ENCODE peak calls at places on chromosomes 4 and X, in five cellular contexts. D is COR-L47, X is cerebellum, J is NCI-H1105 treated with DMSO at 0.1 percent for 48 hours, O is mesendoderm. V is an unnamed sample.

GRCh38 chr4:98502624-98503023 is 155.8 kb downstream of the TSPAN5 start:
- DNase-seq in D (no peak), O (no peak), J (no peak), X (no peak), V (no peak)

GRCh38 chr4:48331577-48332340 is 9.6 kb upstream of the SLAIN2 start:
- DNase-seq in J (no peak), X (no peak), O (no peak), D (no peak), V (peak)

GRCh38 chr4:36004231-36004851 is 240.0 kb downstream of the ARAP2 start:
- DNase-seq in J (no peak), D (no peak), X (no peak), O (no peak), V (no peak)

GRCh38 chr4:52959545-52959944 is 97.4 kb downstream of the RASL11B start:
- DNase-seq in D (no peak), X (no peak), J (no peak), O (no peak), V (no peak)

GRCh38 chrX:138929905-138930304 is 218.4 kb upstream of the FGF13 start:
- DNase-seq in X (no peak), O (no peak), J (no peak), D (no peak), V (no peak)

GRCh38 chr4:1057403-1057745 is 45.9 kb downstream of the FGFRL1 start:
- DNase-seq in D (no peak), X (no peak), O (no peak), J (no peak), V (no peak)

GRCh38 chr4:172726001-172726423 is 442.6 kb upstream of the GALNT7 start:
- DNase-seq in X (no peak), O (peak), D (peak), J (no peak), V (no peak)

GRCh38 chr4:26032142-26032541 is 118.1 kb downstream of the SMIM20 start:
- DNase-seq in D (no peak), X (no peak), O (no peak), J (no peak), V (no peak)

GRCh38 chrX:79181401-79181800 is 36.9 kb downstream of the GPR174 start:
- DNase-seq in X (no peak), O (no peak), D (no peak), J (no peak), V (no peak)

GRCh38 chr4:4425119-4425690 is 38.3 kb downstream of the NSG1 start:
- DNase-seq in J (no peak), X (no peak), O (no peak), D (no peak), V (peak)

GRCh38 chr4:125704726-125705125 is 390.0 kb downstream of the FAT4 start:
- DNase-seq in J (no peak), X (no peak), D (no peak), O (peak), V (no peak)

GRCh38 chr4:47068986-47069385 is 37.6 kb downstream of the GABRB1 start:
- DNase-seq in X (no peak), O (no peak), J (no peak), D (no peak), V (no peak)

GRCh38 chr4:152099061-152099425 is 338.2 kb upstream of the GATB start:
- DNase-seq in D (no peak), X (no peak), J (no peak), O (no peak), V (no peak)

GRCh38 chrX:53263597-53264094 is 17.7 kb downstream of the IQSEC2 start:
- DNase-seq in X (no peak), J (no peak), D (no peak), O (peak), V (peak)

V was measured in islet precursor cell.